ENCODE peak calls at places on chromosome 14, in ten cellular contexts. M, V, D, X, N, P, U, Y, E and B are unnamed samples.

GRCh38 chr14:53663709-53664108 is 292.9 kb downstream of the BMP4 start:
- DNase-seq in D (no peak), M (no peak), V (no peak), E (peak), Y (peak), U (no peak), X (peak), P (no peak), N (peak), B (peak)

GRCh38 chr14:96797943-96798349 is 764 bp downstream of the VRK1 start:
- DNase-seq in Y (no peak), U (no peak), D (peak), X (no peak), V (peak), N (no peak), P (no peak), M (no peak), E (peak), B (peak)

GRCh38 chr14:64841121-64841611 is 38.5 kb downstream of the SPTB start:
- DNase-seq in X (no peak), P (no peak), M (no peak), Y (no peak), N (peak), U (no peak), V (no peak), D (no peak), E (no peak), B (peak)

GRCh38 chr14:100899841-100900771 is 3.4 kb downstream of the RTL1 start:
- DNase-seq in D (no peak), X (peak), Y (no peak), U (peak), M (no peak), E (peak), N (no peak), P (no peak), V (no peak), B (no peak)

GRCh38 chr14:69539631-69540410 is 34.9 kb downstream of the CCDC177 start:
- DNase-seq in U (no peak), P (peak), M (no peak), D (no peak), Y (no peak), E (no peak), N (peak), V (no peak), X (peak), B (peak)

GRCh38 chr14:71309756-71310155 is 402.5 kb downstream of the PCNX1 start:
- DNase-seq in E (no peak), N (no peak), D (no peak), V (no peak), M (no peak), X (no peak), Y (no peak), U (no peak), P (no peak), B (no peak)

GRCh38 chr14:21734457-21735074 is 60.9 kb upstream of the OR4E1 start:
- DNase-seq in V (no peak), Y (peak), D (no peak), M (no peak), N (peak), P (no peak), U (no peak), X (no peak), E (peak), B (peak)

GRCh38 chr14:68521952-68522509 is 270.8 kb downstream of the ZFP36L1 start:
- DNase-seq in E (no peak), X (peak), V (no peak), N (no peak), U (no peak), D (no peak), M (no peak), Y (no peak), P (no peak), B (no peak)

GRCh38 chr14:69610859-69611263 is 535 bp upstream of the SUSD6 start:
- DNase-seq in E (no peak), U (no peak), X (no peak), N (peak), M (no peak), D (no peak), Y (no peak), V (no peak), P (peak), B (no peak)

GRCh38 chr14:99595034-99595433 is 9.0 kb downstream of the CCDC85C start:
- DNase-seq in N (no peak), E (no peak), V (no peak), X (no peak), Y (no peak), P (peak), D (peak), U (no peak), M (no peak), B (no peak)

GRCh38 chr14:55556929-55557623 is 22.9 kb upstream of the KTN1 start:
- DNase-seq in P (peak), X (peak), U (peak), M (no peak), N (peak), V (peak), E (peak), Y (no peak), D (no peak), B (peak)

GRCh38 chr14:51145246-51145645 is 50.3 kb upstream of the TRIM9 start:
- DNase-seq in X (no peak), D (no peak), E (no peak), Y (no peak), P (no peak), V (no peak), U (no peak), N (peak), M (no peak), B (peak)

GRCh38 chr14:76710093-76711010 is 50.9 kb upstream of the VASH1 start:
- DNase-seq in N (peak), X (no peak), U (no peak), D (peak), E (peak), M (no peak), Y (peak), V (no peak), P (peak), B (peak)

GRCh38 chr14:86799244-86799647 is 1193.7 kb downstream of the GALC start:
- DNase-seq in E (no peak), V (no peak), N (peak), X (no peak), U (no peak), D (no peak), M (no peak), Y (no peak), P (no peak), B (peak)

GRCh38 chr14:59904184-59904583 is 15.8 kb upstream of the LRRC9 start:
- DNase-seq in V (no peak), X (no peak), E (no peak), D (no peak), N (no peak), P (no peak), U (no peak), Y (no peak), M (no peak), B (no peak)

GRCh38 chr14:44914849-44915248 is 46.9 kb downstream of the KLHL28 start:
- DNase-seq in U (peak), P (peak), Y (no peak), M (no peak), X (no peak), V (no peak), E (no peak), D (no peak), N (peak), B (no peak)

GRCh38 chr14:70896317-70896716 is 10.9 kb upstream of the PCNX1 start:
- DNase-seq in U (no peak), P (no peak), X (no peak), N (no peak), Y (no peak), E (no peak), V (no peak), D (no peak), M (no peak), B (no peak)